ENCODE peak calls at places on chromosomes 12 and 14, in five cellular contexts. A is psoas muscle, O is tibial artery, L is HFF-Myc, H is dorsolateral prefrontal cortex. Z is an unnamed sample.

GRCh38 chr14:35534884-35535793 is 1.2 kb downstream of the INSM2 start:
- DNase-seq in A (peak; percentile 76), O (peak; percentile 75), L (peak; percentile 15), H (no peak), Z (peak; percentile 49)

GRCh38 chr14:64763801-64764511 is 59.7 kb downstream of the PLEKHG3 start:
- DNase-seq in A (no peak), O (peak; percentile 77), L (no peak), H (peak; percentile 44), Z (peak; percentile 74)

GRCh38 chr14:65297744-65298143 is 114.8 kb upstream of the FUT8 start:
- DNase-seq in A (no peak), O (no peak), L (no peak), H (no peak), Z (no peak)

GRCh38 chr14:87002831-87003230 is 990.2 kb downstream of the GALC start:
- DNase-seq in A (no peak), O (no peak), L (no peak), H (no peak), Z (peak; percentile 12)

GRCh38 chr12:125424909-125425308 is 359.7 kb downstream of the AACS start:
- DNase-seq in A (no peak), O (no peak), L (no peak), H (no peak), Z (no peak)

GRCh38 chr12:123398918-123399617 is 15.1 kb downstream of the KMT5A start:
- DNase-seq in A (no peak), O (peak; percentile 87), L (no peak), H (no peak), Z (peak; percentile 43)

GRCh38 chr14:22483863-22484593 is 105.0 kb downstream of the DAD1 start:
- DNase-seq in A (no peak), O (no peak), L (no peak), H (no peak), Z (no peak)

GRCh38 chr12:122350444-122350843 is 72.0 kb downstream of the CLIP1 start:
- DNase-seq in A (peak; percentile 65), O (peak; percentile 77), L (no peak), H (no peak), Z (peak; percentile 84)

GRCh38 chr12:67442347-67442841 is 173.2 kb downstream of the CAND1 start:
- DNase-seq in A (peak; percentile 76), O (no peak), L (no peak), H (no peak), Z (no peak)

GRCh38 chr14:103418508-103418818 is 33.2 kb downstream of the MARK3 start:
- DNase-seq in A (no peak), O (no peak), L (no peak), H (no peak), Z (peak; percentile 81)

GRCh38 chr14:50363734-50364113 is 33.0 kb downstream of the CDKL1 start:
- DNase-seq in A (no peak), O (no peak), L (no peak), H (no peak), Z (peak; percentile 71)

GRCh38 chr14:30982583-30982982 is 42.9 kb upstream of the AP4S1 start:
- DNase-seq in A (no peak), O (no peak), L (no peak), H (no peak), Z (no peak)

GRCh38 chr14:23631702-23632460 is 4.3 kb upstream of the DHRS2 start:
- DNase-seq in A (peak; percentile 79), O (peak; percentile 73), L (peak; percentile 55), H (peak; percentile 67), Z (peak; percentile 77)

DNA sequence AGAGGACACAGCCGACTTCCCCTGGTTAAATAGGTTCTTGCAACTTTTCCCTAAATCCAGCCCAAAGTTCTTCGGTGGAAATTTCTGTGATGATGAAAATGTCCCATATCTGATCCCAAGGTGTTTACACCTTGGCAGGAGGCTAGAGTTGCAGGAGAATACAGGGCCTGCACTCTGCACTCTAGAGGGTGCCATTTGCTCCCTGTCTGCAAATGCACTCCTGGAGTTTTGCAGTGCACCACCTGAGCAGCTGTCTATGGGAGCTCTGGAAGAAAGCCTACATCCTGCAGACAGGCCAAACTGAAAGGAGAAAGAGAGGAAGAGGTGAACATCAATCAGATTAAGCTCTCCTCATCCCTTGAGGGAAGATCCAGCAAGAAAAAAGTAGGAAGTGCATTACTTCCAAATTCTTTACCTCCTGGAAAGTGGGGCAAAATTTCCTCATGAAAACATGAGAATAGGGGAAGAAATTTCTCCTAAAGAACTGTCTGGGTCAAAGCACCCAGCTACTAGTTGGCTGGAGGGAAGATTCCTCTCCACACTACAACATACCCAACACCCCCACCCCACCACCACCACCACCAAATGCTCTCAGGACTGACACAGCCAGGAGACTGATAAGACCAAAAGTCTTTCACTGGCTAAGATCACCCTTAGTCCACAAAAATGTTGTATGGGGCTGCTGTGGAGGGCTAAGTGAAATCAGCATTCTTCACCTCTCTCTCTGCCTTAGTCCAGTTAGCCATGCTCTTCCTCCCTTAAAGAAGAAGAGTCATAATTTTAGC is 106.4 kb downstream of the NUAK1 start:
- DNase-seq in A (no peak), O (no peak), L (no peak), H (no peak), Z (peak; percentile 19)
- TF ChIP-seq CTCF in A (peak; percentile 12), O (no peak), L (no peak), H (no peak), Z (no peak)

GRCh38 chr12:12033589-12034223 is 37.0 kb upstream of the BCL2L14 start:
- DNase-seq in A (no peak), O (no peak), L (no peak), H (no peak), Z (no peak)

GRCh38 chr12:12032260-12032761 is 38.4 kb upstream of the BCL2L14 start:
- DNase-seq in A (no peak), O (no peak), L (no peak), H (no peak), Z (no peak)

GRCh38 chr12:12034344-12034743 is 36.4 kb upstream of the BCL2L14 start:
- DNase-seq in A (no peak), O (no peak), L (no peak), H (no peak), Z (no peak)

GRCh38 chr12:12035229-12035628 is 35.5 kb upstream of the BCL2L14 start:
- DNase-seq in A (no peak), O (no peak), L (no peak), H (no peak), Z (no peak)

DNA sequence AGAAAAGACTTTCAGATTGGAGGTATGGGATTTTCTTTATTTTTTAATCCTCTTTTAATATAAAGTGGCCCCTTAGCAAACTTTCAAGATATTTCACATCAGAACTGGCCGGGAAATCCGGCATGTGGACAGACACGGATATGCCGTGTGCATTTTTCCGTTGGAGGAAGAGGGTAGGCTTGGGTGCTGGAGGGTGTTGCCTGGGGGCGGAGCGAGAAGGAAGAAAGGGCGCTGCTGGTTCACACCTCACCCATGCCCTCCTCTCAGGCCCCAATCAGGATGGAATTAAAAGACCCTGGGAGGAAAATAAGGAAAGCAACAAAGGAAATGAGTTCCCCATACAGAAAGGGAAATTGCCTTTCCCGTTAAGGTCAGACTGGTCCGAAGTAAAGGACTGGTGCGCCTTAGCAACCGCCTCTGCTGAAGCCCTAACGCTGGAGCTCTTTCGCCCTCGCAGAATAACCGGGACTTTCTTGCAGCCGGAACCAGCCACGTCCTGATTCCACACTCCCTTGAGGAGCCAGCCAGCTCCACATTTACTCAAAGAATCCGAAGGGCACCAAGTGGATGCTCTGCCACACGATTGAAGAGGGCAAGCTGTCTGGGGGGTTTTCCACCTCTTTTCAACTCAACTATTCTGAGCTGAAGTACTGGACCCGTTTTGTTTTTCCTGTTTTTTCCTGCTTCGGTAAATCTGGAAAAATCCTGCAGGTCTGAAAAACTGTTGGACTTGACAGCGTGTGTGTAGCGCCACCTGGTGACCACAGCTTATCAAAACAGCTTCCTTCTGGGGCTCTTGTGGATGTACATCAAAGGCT is 37.8 kb upstream of the BCL2L14 start:
- DNase-seq in A (peak; percentile 85), O (peak; percentile 83), L (peak; percentile 73), H (peak; percentile 81), Z (peak; percentile 82)
- H3K4me3 ChIP-seq in A (peak overlapping the region; percentile 60), O (peak overlapping the region; percentile 47), L (peak overlapping the region; percentile 37), H (peak overlapping the region; percentile 64), Z (peak overlapping the region; percentile 66)

DNA sequence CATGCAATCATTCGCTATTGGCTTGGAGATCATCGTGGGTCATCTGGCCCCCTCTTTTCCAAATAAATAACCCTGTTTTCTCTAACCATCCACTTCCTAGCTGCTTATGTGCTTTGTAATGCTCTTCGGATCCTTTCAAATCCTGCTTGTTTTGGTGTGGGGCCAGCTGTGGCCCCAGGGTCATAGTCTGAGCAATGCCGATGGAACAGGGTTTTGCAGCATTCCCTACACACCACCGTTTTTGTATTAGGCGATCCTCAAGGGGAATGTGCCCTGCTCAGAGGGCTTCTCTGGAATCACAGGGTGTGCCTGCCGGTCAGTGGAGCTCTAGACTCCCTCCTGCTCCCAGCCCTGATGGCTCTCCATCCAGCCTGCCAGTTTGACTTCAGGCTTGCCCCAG is 78.1 kb upstream of the NRXN3 start:
- DNase-seq in A (no peak), O (no peak), L (no peak), H (no peak), Z (no peak)
- TF ChIP-seq CTCF in A (no peak), O (no peak), L (no peak), H (no peak), Z (no peak)

DNA sequence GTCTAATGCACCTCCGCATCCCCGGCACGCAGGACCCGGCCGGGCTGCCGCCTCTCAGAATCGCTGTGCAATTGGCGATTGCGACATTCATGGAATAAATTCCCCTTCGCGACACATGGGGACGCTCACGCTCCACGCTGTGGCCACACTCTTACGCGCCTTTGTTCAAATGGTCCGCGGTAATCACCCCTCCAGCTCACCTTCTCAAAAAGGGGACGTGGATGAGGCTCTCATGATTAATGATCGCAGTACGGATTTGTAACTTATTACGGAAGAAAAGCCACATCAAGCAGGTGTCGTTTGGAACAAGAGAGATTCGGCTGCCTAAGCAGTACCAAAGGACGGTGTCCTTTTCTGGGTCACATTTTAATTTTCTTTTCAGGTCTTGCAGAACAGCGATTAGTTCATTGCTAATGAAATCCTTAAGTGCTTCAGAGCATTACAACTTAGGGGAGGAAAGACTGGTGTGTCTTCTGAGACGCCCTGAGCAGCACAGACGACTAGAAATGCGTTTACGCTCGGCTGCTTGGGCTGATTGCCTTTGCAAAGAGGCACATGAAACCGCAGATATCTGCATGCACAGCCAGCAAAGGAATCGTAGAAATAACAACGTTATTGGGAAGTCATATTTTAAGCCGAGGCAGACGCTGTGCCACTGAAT is 37.3 kb upstream of the ADGRD1 start:
- DNase-seq in A (peak; percentile 71), O (peak; percentile 69), L (no peak), H (no peak), Z (peak; percentile 61)
- H3K4me3 ChIP-seq in A (peak overlapping the region; percentile 30), O (no peak overlapping the region), L (no peak overlapping the region), H (peak overlapping the region; percentile 49), Z (peak overlapping the region; percentile 24)

DNA sequence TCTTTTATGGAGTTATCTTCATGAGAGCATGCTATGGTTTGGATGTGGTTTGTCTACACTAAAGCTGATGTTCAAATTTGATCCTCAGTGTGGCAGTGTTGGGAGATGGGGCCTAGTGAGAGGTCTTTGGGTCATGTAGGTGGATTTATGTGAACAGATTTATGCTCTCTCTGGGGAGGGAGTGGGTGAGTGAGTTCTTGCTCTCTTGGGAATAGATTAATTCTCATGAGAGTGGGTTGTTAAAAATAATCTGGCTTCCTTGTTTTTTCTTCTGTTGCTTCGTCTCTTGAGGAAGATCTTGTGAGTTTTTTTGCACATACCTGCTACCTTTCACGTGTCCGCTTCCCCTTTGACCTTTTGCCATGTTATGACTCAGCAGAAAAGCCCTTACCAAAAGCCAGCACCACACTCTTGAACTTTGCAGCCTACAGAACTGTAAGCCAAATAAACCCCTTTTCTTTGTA is 20.5 kb downstream of the DERA start:
- DNase-seq in A (no peak), O (no peak), L (no peak), H (no peak), Z (peak; percentile 18)
- TF ChIP-seq CTCF in A (no peak), O (no peak), L (no peak), H (no peak), Z (no peak)

Z was measured in AG10803.